ENCODE peak calls at places on chromosome 14, in five cellular contexts. One of them, this sample, is unnamed.

GRCh38 chr14:84071061-84071460 is 1458.9 kb upstream of the FLRT2 start:
- DNase-seq in cardiac fibroblast: no peak
- DNase-seq in Jurkat, Clone E6-1: no peak
- DNase-seq in dorsolateral prefrontal cortex: no peak
- DNase-seq in left ventricle myocardium inferior: no peak
- DNase-seq in this sample: no peak

GRCh38 chr14:22837750-22838538 is 1.6 kb downstream of the MMP14 start:
- DNase-seq in cardiac fibroblast: peak
- DNase-seq in Jurkat, Clone E6-1: no peak
- DNase-seq in dorsolateral prefrontal cortex: no peak
- DNase-seq in left ventricle myocardium inferior: peak
- DNase-seq in this sample: no peak

GRCh38 chr14:56666294-56666693 is 86.7 kb downstream of the TMEM260 start:
- DNase-seq in cardiac fibroblast: no peak
- DNase-seq in Jurkat, Clone E6-1: no peak
- DNase-seq in dorsolateral prefrontal cortex: no peak
- DNase-seq in left ventricle myocardium inferior: no peak
- DNase-seq in this sample: no peak

GRCh38 chr14:42541535-42542001 is 934.9 kb downstream of the LRFN5 start:
- DNase-seq in cardiac fibroblast: peak
- DNase-seq in Jurkat, Clone E6-1: no peak
- DNase-seq in dorsolateral prefrontal cortex: no peak
- DNase-seq in left ventricle myocardium inferior: no peak
- DNase-seq in this sample: no peak

GRCh38 chr14:45198551-45198950 is 54.5 kb downstream of the MIS18BP1 start:
- DNase-seq in cardiac fibroblast: peak
- DNase-seq in Jurkat, Clone E6-1: no peak
- DNase-seq in dorsolateral prefrontal cortex: no peak
- DNase-seq in left ventricle myocardium inferior: no peak
- DNase-seq in this sample: no peak

GRCh38 chr14:59214702-59215302 is 26.3 kb downstream of the DAAM1 start:
- DNase-seq in cardiac fibroblast: no peak
- DNase-seq in Jurkat, Clone E6-1: no peak
- DNase-seq in dorsolateral prefrontal cortex: no peak
- DNase-seq in left ventricle myocardium inferior: no peak
- DNase-seq in this sample: peak

GRCh38 chr14:60722163-60722835 is 1.9 kb downstream of the SIX4 start:
- DNase-seq in cardiac fibroblast: peak
- DNase-seq in Jurkat, Clone E6-1: no peak
- DNase-seq in dorsolateral prefrontal cortex: no peak
- DNase-seq in left ventricle myocardium inferior: no peak
- DNase-seq in this sample: peak

GRCh38 chr14:90288646-90289355 is 32.4 kb downstream of the PSMC1 start:
- DNase-seq in cardiac fibroblast: no peak
- DNase-seq in Jurkat, Clone E6-1: no peak
- DNase-seq in dorsolateral prefrontal cortex: no peak
- DNase-seq in left ventricle myocardium inferior: peak
- DNase-seq in this sample: no peak

GRCh38 chr14:54652188-54652889 is 85.4 kb downstream of the SAMD4A start:
- DNase-seq in cardiac fibroblast: peak
- DNase-seq in Jurkat, Clone E6-1: no peak
- DNase-seq in dorsolateral prefrontal cortex: no peak
- DNase-seq in left ventricle myocardium inferior: peak
- DNase-seq in this sample: no peak

GRCh38 chr14:54653764-54654469 is 87.0 kb downstream of the SAMD4A start:
- DNase-seq in cardiac fibroblast: peak
- DNase-seq in Jurkat, Clone E6-1: no peak
- DNase-seq in dorsolateral prefrontal cortex: no peak
- DNase-seq in left ventricle myocardium inferior: peak
- DNase-seq in this sample: no peak

GRCh38 chr14:54651649-54652048 is 84.7 kb downstream of the SAMD4A start:
- DNase-seq in cardiac fibroblast: peak
- DNase-seq in Jurkat, Clone E6-1: no peak
- DNase-seq in dorsolateral prefrontal cortex: no peak
- DNase-seq in left ventricle myocardium inferior: no peak
- DNase-seq in this sample: no peak

GRCh38 chr14:54654600-54654999 is 87.7 kb downstream of the SAMD4A start:
- DNase-seq in cardiac fibroblast: peak
- DNase-seq in Jurkat, Clone E6-1: no peak
- DNase-seq in dorsolateral prefrontal cortex: no peak
- DNase-seq in left ventricle myocardium inferior: no peak
- DNase-seq in this sample: no peak

GRCh38 chr14:54652890-54653201 is 85.9 kb downstream of the SAMD4A start:
- DNase-seq in cardiac fibroblast: no peak
- DNase-seq in Jurkat, Clone E6-1: no peak
- DNase-seq in dorsolateral prefrontal cortex: no peak
- DNase-seq in left ventricle myocardium inferior: no peak
- DNase-seq in this sample: no peak
- H3K4me3 ChIP-seq in cardiac fibroblast: peak
- H3K4me3 ChIP-seq in Jurkat, Clone E6-1: no peak
- H3K4me3 ChIP-seq in dorsolateral prefrontal cortex: no peak
- H3K4me3 ChIP-seq in left ventricle myocardium inferior: peak
- H3K4me3 ChIP-seq in this sample: no peak

GRCh38 chr14:21557084-21557901 is 22.6 kb downstream of the OR10G3 start:
- DNase-seq in cardiac fibroblast: peak
- DNase-seq in Jurkat, Clone E6-1: peak
- DNase-seq in dorsolateral prefrontal cortex: peak
- DNase-seq in left ventricle myocardium inferior: peak
- DNase-seq in this sample: peak
- H3K4me3 ChIP-seq in cardiac fibroblast: peak
- H3K4me3 ChIP-seq in Jurkat, Clone E6-1: peak
- H3K4me3 ChIP-seq in dorsolateral prefrontal cortex: peak
- H3K4me3 ChIP-seq in left ventricle myocardium inferior: peak
- H3K4me3 ChIP-seq in this sample: peak

DNA sequence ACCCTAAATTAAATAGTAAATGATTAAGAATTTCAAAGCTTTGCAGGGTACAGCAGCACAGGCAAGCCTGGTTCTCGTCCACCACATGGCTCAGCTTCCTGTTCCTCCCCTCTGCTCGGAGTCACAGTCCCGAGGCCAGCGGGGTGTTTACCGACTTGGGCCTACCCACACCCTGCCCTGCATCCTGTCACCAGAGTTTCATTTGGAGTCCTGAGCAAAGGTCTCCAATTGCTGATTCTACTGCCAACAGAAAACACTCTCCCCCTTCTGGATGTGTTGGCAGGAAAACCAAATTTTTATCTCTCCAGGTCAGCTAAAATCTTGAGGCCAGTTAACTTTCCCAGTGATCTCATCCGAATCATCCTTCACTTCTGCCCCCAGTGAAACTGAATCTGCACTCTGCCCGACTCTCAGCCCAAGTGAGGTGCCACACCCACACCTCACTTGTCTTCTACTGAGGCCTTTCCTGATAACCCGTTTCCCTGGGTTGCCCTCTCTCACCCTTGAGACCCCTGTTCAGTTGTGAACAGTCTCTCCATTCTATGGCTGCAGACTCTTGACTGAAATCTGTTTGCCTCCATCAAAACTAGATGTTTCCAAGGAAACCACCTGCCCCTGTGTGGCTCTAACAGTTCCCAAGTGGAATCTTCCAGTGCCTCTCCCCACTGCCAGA is 71.2 kb downstream of the VCPKMT start:
- DNase-seq in cardiac fibroblast: peak
- DNase-seq in Jurkat, Clone E6-1: no peak
- DNase-seq in dorsolateral prefrontal cortex: no peak
- DNase-seq in left ventricle myocardium inferior: peak
- DNase-seq in this sample: peak
- H3K4me3 ChIP-seq in cardiac fibroblast: no peak
- H3K4me3 ChIP-seq in Jurkat, Clone E6-1: no peak
- H3K4me3 ChIP-seq in dorsolateral prefrontal cortex: no peak
- H3K4me3 ChIP-seq in left ventricle myocardium inferior: no peak
- H3K4me3 ChIP-seq in this sample: peak

GRCh38 chr14:81170829-81171195 is 49.9 kb downstream of the GTF2A1 start:
- DNase-seq in cardiac fibroblast: no peak
- DNase-seq in Jurkat, Clone E6-1: no peak
- DNase-seq in dorsolateral prefrontal cortex: no peak
- DNase-seq in left ventricle myocardium inferior: no peak
- DNase-seq in this sample: no peak
- H3K4me3 ChIP-seq in cardiac fibroblast: no peak
- H3K4me3 ChIP-seq in Jurkat, Clone E6-1: no peak
- H3K4me3 ChIP-seq in dorsolateral prefrontal cortex: no peak
- H3K4me3 ChIP-seq in left ventricle myocardium inferior: peak
- H3K4me3 ChIP-seq in this sample: peak

DNA sequence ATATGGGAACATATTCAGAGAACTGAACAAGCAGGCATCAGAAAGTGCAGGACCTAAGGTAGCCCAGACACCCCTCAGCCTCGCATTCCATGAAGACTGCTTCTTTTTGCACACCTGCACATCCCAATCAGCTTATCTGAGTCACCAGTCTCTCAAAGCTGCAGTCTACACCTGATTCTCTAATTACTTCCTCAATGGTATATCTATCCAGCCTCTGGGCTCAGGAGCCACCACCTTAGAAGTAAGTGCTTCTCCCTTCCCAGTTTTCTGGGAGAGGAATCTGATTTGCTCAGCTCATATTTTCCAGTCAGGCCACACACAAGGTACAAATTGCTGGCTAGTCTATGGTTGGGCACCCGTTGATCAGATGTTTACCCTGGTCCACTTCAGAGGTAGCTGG is 21.7 kb downstream of the TC2N start:
- DNase-seq in cardiac fibroblast: no peak
- DNase-seq in Jurkat, Clone E6-1: no peak
- DNase-seq in dorsolateral prefrontal cortex: no peak
- DNase-seq in left ventricle myocardium inferior: no peak
- DNase-seq in this sample: no peak
- H3K4me3 ChIP-seq in cardiac fibroblast: no peak
- H3K4me3 ChIP-seq in Jurkat, Clone E6-1: no peak
- H3K4me3 ChIP-seq in dorsolateral prefrontal cortex: no peak
- H3K4me3 ChIP-seq in left ventricle myocardium inferior: no peak
- H3K4me3 ChIP-seq in this sample: no peak

DNA sequence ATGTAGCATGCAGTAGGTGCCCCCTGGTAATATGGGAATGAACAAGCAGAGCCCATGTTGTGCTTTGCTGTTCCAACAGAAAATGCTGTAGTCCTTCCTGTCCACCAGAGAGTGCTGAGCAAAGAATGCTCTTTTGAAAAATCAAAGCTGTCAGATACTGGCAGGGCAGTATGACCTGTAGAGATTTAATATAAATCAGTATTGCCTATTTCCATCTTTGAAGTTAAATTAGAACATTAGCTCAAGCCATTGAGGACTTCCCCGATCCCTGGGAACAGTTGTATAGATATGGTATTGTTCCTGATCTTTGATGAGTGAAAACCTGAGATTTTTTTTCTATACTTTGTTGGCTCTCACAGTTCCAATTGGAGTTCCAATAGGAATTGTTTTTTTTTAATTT is 13.0 kb downstream of the TTC8 start:
- DNase-seq in cardiac fibroblast: no peak
- DNase-seq in Jurkat, Clone E6-1: no peak
- DNase-seq in dorsolateral prefrontal cortex: no peak
- DNase-seq in left ventricle myocardium inferior: no peak
- DNase-seq in this sample: no peak
- H3K4me3 ChIP-seq in cardiac fibroblast: no peak
- H3K4me3 ChIP-seq in Jurkat, Clone E6-1: no peak
- H3K4me3 ChIP-seq in dorsolateral prefrontal cortex: no peak
- H3K4me3 ChIP-seq in left ventricle myocardium inferior: no peak
- H3K4me3 ChIP-seq in this sample: no peak

GRCh38 chr14:105055736-105056302 is 9.4 kb downstream of the GPR132 start:
- DNase-seq in cardiac fibroblast: no peak
- DNase-seq in Jurkat, Clone E6-1: no peak
- DNase-seq in dorsolateral prefrontal cortex: no peak
- DNase-seq in left ventricle myocardium inferior: no peak
- DNase-seq in this sample: no peak
- H3K4me3 ChIP-seq in cardiac fibroblast: no peak
- H3K4me3 ChIP-seq in Jurkat, Clone E6-1: no peak
- H3K4me3 ChIP-seq in dorsolateral prefrontal cortex: no peak
- H3K4me3 ChIP-seq in left ventricle myocardium inferior: no peak
- H3K4me3 ChIP-seq in this sample: no peak